ENCODE peak calls at places on chromosomes 11 and 22, in four cellular contexts. One of them, this sample, is unnamed.

GRCh38 chr11:110432713-110433392 is 3.1 kb downstream of the FDX1 start:
- DNase-seq in smooth muscle cell of the brain vasculature: no peak
- DNase-seq in mesendoderm: no peak
- DNase-seq in HT-29: no peak
- DNase-seq in this sample: peak; percentile 2

GRCh38 chr11:46541593-46542371 is 52.0 kb downstream of the AMBRA1 start:
- DNase-seq in HT-29: peak; percentile 86
- DNase-seq in mesendoderm: no peak
- DNase-seq in smooth muscle cell of the brain vasculature: no peak
- DNase-seq in this sample: no peak

GRCh38 chr22:37381489-37381888 is 45.8 kb downstream of the ELFN2 start:
- DNase-seq in mesendoderm: no peak
- DNase-seq in smooth muscle cell of the brain vasculature: no peak
- DNase-seq in HT-29: no peak
- DNase-seq in this sample: no peak

GRCh38 chr11:12075822-12076821 is 34.3 kb upstream of the MICAL2 start:
- DNase-seq in HT-29: no peak
- DNase-seq in mesendoderm: no peak
- DNase-seq in smooth muscle cell of the brain vasculature: peak; percentile 91
- DNase-seq in this sample: no peak

GRCh38 chr11:47186937-47187681 is 875 bp upstream of the PACSIN3 start:
- DNase-seq in smooth muscle cell of the brain vasculature: no peak
- DNase-seq in mesendoderm: peak; percentile 78
- DNase-seq in HT-29: no peak
- DNase-seq in this sample: peak; percentile 76

GRCh38 chr11:33827206-33827605 is 52.9 kb upstream of the FBXO3 start:
- DNase-seq in smooth muscle cell of the brain vasculature: no peak
- DNase-seq in HT-29: no peak
- DNase-seq in mesendoderm: no peak
- DNase-seq in this sample: no peak

GRCh38 chr11:91794146-91794545 is 430.5 kb upstream of the FAT3 start:
- DNase-seq in mesendoderm: peak; percentile 53
- DNase-seq in HT-29: no peak
- DNase-seq in smooth muscle cell of the brain vasculature: no peak
- DNase-seq in this sample: no peak

GRCh38 chr11:69467646-69468045 is 13.8 kb upstream of the LINC01488 start:
- DNase-seq in HT-29: peak; percentile 6
- DNase-seq in mesendoderm: no peak
- DNase-seq in smooth muscle cell of the brain vasculature: no peak
- DNase-seq in this sample: no peak